ENCODE peak calls at places on chromosome 2, in six cellular contexts. W is SIG-M5, H is H54, R is colonic mucosa, A is M059J, O is GM12865. E is an unnamed sample.

GRCh38 chr2:180246281-180246680 is 239.2 kb upstream of the CWC22 start:
- DNase-seq in W (no peak), H (no peak), R (no peak), A (no peak), O (no peak), E (no peak)

GRCh38 chr2:101036562-101036961 is 34.5 kb downstream of the RPL31 start:
- DNase-seq in W (no peak), H (no peak), R (no peak), A (peak; percentile 36), O (peak; percentile 40), E (no peak)

GRCh38 chr2:75595541-75596395 is 35.0 kb upstream of the EVA1A start:
- DNase-seq in W (no peak), H (no peak), R (no peak), A (peak; percentile 96), O (no peak), E (peak; percentile 95)

GRCh38 chr2:186365406-186365805 is 120.7 kb upstream of the ZC3H15 start:
- DNase-seq in W (no peak), H (no peak), R (no peak), A (no peak), O (no peak), E (no peak)

GRCh38 chr2:195664528-195664927 is 7.5 kb downstream of the SLC39A10 start:
- DNase-seq in W (no peak), H (no peak), R (no peak), A (no peak), O (no peak), E (no peak)

GRCh38 chr2:234403074-234403473 is 93.8 kb downstream of the ARL4C start:
- DNase-seq in W (no peak), H (no peak), R (no peak), A (peak; percentile 86), O (no peak), E (no peak)

GRCh38 chr2:79792097-79792496 is 279.2 kb downstream of the CTNNA2 start:
- DNase-seq in W (no peak), H (no peak), R (no peak), A (no peak), O (no peak), E (no peak)

GRCh38 chr2:127085260-127085666 is 21.7 kb downstream of the BIN1 start:
- DNase-seq in W (no peak), H (no peak), R (no peak), A (peak; percentile 67), O (peak; percentile 58), E (peak; percentile 61)

GRCh38 chr2:216170362-216170761 is 61.2 kb downstream of the XRCC5 start:
- DNase-seq in W (no peak), H (no peak), R (no peak), A (no peak), O (no peak), E (no peak)

GRCh38 chr2:239711911-239712570 is 311.2 kb upstream of the HDAC4 start:
- DNase-seq in W (no peak), H (no peak), R (no peak), A (no peak), O (no peak), E (no peak)

GRCh38 chr2:85753525-85754312 is at the start of gene ATOH8:
- DNase-seq in W (no peak), H (no peak), R (peak; percentile 78), A (peak; percentile 54), O (peak; percentile 15), E (peak; percentile 77)

GRCh38 chr2:10241641-10242430 is 60.9 kb upstream of the HPCAL1 start:
- DNase-seq in W (no peak), H (no peak), R (no peak), A (no peak), O (no peak), E (no peak)

GRCh38 chr2:223199531-223200506 is 147.8 kb downstream of the KCNE4 start:
- DNase-seq in W (no peak), H (no peak), R (no peak), A (no peak), O (no peak), E (no peak)

GRCh38 chr2:38515155-38516074 is 87.3 kb downstream of the HNRNPLL start:
- DNase-seq in W (no peak), H (peak; percentile 61), R (no peak), A (no peak), O (no peak), E (no peak)

GRCh38 chr2:62410926-62411456 is 95.0 kb downstream of the TMEM17 start:
- DNase-seq in W (no peak), H (no peak), R (no peak), A (peak; percentile 36), O (no peak), E (no peak)

GRCh38 chr2:217489145-217489960 is 513.4 kb downstream of the TNS1 start:
- DNase-seq in W (no peak), H (no peak), R (no peak), A (peak; percentile 90), O (no peak), E (peak; percentile 69)

GRCh38 chr2:181466661-181467576 is 9.7 kb downstream of the ITGA4 start:
- DNase-seq in W (no peak), H (peak; percentile 6), R (peak; percentile 76), A (peak; percentile 50), O (peak; percentile 84), E (peak; percentile 54)

E was measured in SJSA1.